ENCODE peak calls at places on chromosome 9, in seven cellular contexts. D is naive thymus-derived CD4-positive, alpha-beta T cell; N is CD8-positive, alpha-beta T cell; Q is CD4-positive, alpha-beta memory T cell; M is NT2/D1; J is CD4-positive, alpha-beta T cell; K is cardiac muscle cell. R is an unnamed sample.
A peak's percentile ranks its signal among the peaks of the same experiment; 100 is the strongest.

GRCh38 chr9:127973169-127974001 is 7.4 kb downstream of the EEIG1 start:
- DNase-seq in D (no peak), N (no peak), Q (no peak), M (no peak), J (no peak), K (no peak), R (no peak)

GRCh38 chr9:77163889-77164288 is 13.4 kb upstream of the VPS13A start:
- DNase-seq in D (no peak), N (no peak), Q (no peak), M (no peak), J (no peak), K (peak; percentile 94), R (no peak)

GRCh38 chr9:105206821-105207699 is 37.4 kb upstream of the SLC44A1 start:
- DNase-seq in D (no peak), N (no peak), Q (no peak), M (no peak), J (no peak), K (peak; percentile 39), R (no peak)

GRCh38 chr9:706606-707451 is 134.7 kb upstream of the DMRT1 start:
- DNase-seq in D (peak; percentile 10), N (peak; percentile 1), Q (no peak), M (no peak), J (peak; percentile 3), K (peak; percentile 86), R (peak; percentile 81)

GRCh38 chr9:98502976-98503325 is 205.8 kb downstream of the GABBR2 start:
- DNase-seq in D (no peak), N (no peak), Q (no peak), M (peak; percentile 78), J (no peak), K (peak; percentile 66), R (no peak)

GRCh38 chr9:136563646-136564321 is 17.9 kb upstream of the NOTCH1 start:
- DNase-seq in D (no peak), N (no peak), Q (no peak), M (no peak), J (no peak), K (no peak), R (no peak)

GRCh38 chr9:94553029-94553938 is 1.6 kb upstream of the PCAT7 start:
- DNase-seq in D (no peak), N (no peak), Q (no peak), M (no peak), J (no peak), K (no peak), R (no peak)

GRCh38 chr9:121510766-121511555 is 11.3 kb upstream of the GGTA1 start:
- DNase-seq in D (no peak), N (no peak), Q (no peak), M (no peak), J (no peak), K (no peak), R (no peak)

GRCh38 chr9:70607329-70607728 is 192.9 kb upstream of the KLF9 start:
- DNase-seq in D (no peak), N (no peak), Q (no peak), M (no peak), J (no peak), K (no peak), R (no peak)

GRCh38 chr9:129070670-129071525 is 10.0 kb upstream of the DOLPP1 start:
- DNase-seq in D (no peak), N (no peak), Q (no peak), M (no peak), J (no peak), K (no peak), R (no peak)

GRCh38 chr9:33375238-33375840 is 27.0 kb downstream of the AQP7 start:
- DNase-seq in D (no peak), N (no peak), Q (no peak), M (no peak), J (no peak), K (no peak), R (no peak)

GRCh38 chr9:133238851-133239532 is 29.9 kb upstream of the OBP2B start:
- DNase-seq in D (peak; percentile 64), N (peak; percentile 36), Q (peak; percentile 62), M (peak; percentile 91), J (peak; percentile 61), K (peak; percentile 87), R (no peak)

GRCh38 chr9:125888220-125888619 is 141.0 kb downstream of the PBX3 start:
- DNase-seq in D (no peak), N (no peak), Q (no peak), M (no peak), J (no peak), K (peak; percentile 21), R (no peak)

GRCh38 chr9:132946624-132947295 is 2.3 kb upstream of the TSC1 start:
- DNase-seq in D (no peak), N (no peak), Q (no peak), M (peak; percentile 68), J (no peak), K (peak; percentile 65), R (no peak)

GRCh38 chr9:126706698-126707053 is 92.9 kb downstream of the LMX1B start:
- DNase-seq in D (no peak), N (no peak), Q (no peak), M (no peak), J (no peak), K (no peak), R (no peak)

GRCh38 chr9:89795555-89796195 is 190.9 kb downstream of the GADD45G start:
- DNase-seq in D (no peak), N (no peak), Q (no peak), M (no peak), J (no peak), K (no peak), R (no peak)

GRCh38 chr9:108606408-108606807 is 249.4 kb downstream of the ACTL7B start:
- DNase-seq in D (no peak), N (no peak), Q (no peak), M (no peak), J (no peak), K (no peak), R (no peak)

GRCh38 chr9:72401396-72401795 is 36.4 kb upstream of the ZFAND5 start:
- DNase-seq in D (no peak), N (no peak), Q (no peak), M (no peak), J (no peak), K (no peak), R (no peak)

GRCh38 chr9:112369817-112370216 is 10.1 kb upstream of the HSDL2 start:
- DNase-seq in D (no peak), N (no peak), Q (no peak), M (no peak), J (no peak), K (no peak), R (no peak)
- H3K9me3 ChIP-seq in D (no peaks in the 10 kb centered on the region), N (no peaks in the 10 kb centered on the region), Q (no peaks in the 10 kb centered on the region), M (peaks cover 53% of the 10 kb centered on the region), J (peaks cover 11% of the 10 kb centered on the region), K (no peaks in the 10 kb centered on the region), R (no peaks in the 10 kb centered on the region)

DNA sequence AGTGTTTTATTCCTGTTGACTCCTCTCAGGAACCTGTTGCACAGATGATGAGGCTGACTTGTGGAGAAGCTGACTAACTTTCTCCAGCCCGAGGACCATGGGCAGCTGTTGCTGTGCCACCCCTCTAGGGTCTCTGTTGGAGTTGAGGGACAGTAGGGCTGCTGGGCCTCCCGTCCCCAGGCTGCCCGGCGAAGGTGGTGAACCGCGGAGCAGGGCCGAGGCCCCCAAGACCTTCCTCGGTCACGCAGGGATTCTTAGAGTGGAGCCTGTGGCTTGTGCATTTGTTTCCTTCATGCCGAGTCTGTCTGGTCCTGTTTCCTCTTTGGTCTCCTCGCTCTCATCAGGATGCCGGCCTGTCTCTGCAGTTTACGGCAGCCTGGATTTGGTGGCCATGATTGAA is 40.2 kb downstream of the CACNA1B start:
- DNase-seq in D (no peak), N (no peak), Q (no peak), M (no peak), J (no peak), K (no peak), R (no peak)
- H3K9me3 ChIP-seq in D (no peaks in the 10 kb centered on the region), N (no peaks in the 10 kb centered on the region), Q (no peaks in the 10 kb centered on the region), M (no peaks in the 10 kb centered on the region), J (no peaks in the 10 kb centered on the region), K (no peaks in the 10 kb centered on the region), R (no peaks in the 10 kb centered on the region)

GRCh38 chr9:40913096-40913719 is 215.3 kb downstream of the FOXD4L6 start:
- DNase-seq in D (no peak), N (no peak), Q (no peak), M (no peak), J (no peak), K (no peak), R (no peak)
- H3K9me3 ChIP-seq in D (peaks cover 25% of the 10 kb centered on the region), N (peaks cover 64% of the 10 kb centered on the region), Q (peaks cover 72% of the 10 kb centered on the region), M (peaks cover 64% of the 10 kb centered on the region), J (peaks cover 76% of the 10 kb centered on the region), K (peaks cover 35% of the 10 kb centered on the region), R (no peaks in the 10 kb centered on the region)

DNA sequence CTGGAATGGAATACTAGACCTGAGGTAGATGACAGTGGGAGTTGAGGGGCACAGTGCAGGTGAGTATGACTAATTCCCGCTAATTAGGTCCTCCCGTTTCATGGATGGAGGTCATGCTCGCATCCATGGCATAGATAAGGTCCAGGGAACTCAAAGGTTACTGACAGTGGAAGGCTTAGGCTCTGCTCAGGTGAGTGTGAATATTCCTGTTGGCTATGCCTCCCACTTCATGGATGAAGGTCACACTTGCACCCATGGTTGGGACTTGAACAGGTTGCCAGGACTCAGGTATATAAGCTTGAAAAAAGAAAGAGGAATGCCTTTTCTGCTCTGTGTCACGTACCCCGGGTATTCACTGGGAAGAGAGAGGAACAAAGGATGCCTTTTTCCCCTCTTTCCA is 19.8 kb upstream of the UNC13B start:
- DNase-seq in D (no peak), N (no peak), Q (no peak), M (no peak), J (no peak), K (no peak), R (no peak)
- H3K9me3 ChIP-seq in D (no peaks in the 10 kb centered on the region), N (peaks cover 5% of the 10 kb centered on the region), Q (peaks cover 15% of the 10 kb centered on the region), M (peaks cover 57% of the 10 kb centered on the region), J (peaks cover 18% of the 10 kb centered on the region), K (no peaks in the 10 kb centered on the region), R (no peaks in the 10 kb centered on the region)

R was measured in MM.1S.